ENCODE peak calls at places on chromosomes 3 and 15, in six cellular contexts. U, E, L, P, K and I are unnamed samples.
A peak's percentile ranks its signal among the peaks of the same experiment; 100 is the strongest.

GRCh38 chr15:77001966-77002365 is 7.0 kb downstream of the PSTPIP1 start:
- DNase-seq in P (no peak), U (no peak), L (no peak), E (no peak), K (no peak), I (no peak)

GRCh38 chr15:31457161-31457560 is 130.5 kb downstream of the KLF13 start:
- DNase-seq in E (no peak), K (no peak), P (no peak), L (no peak), U (no peak), I (no peak)

GRCh38 chr3:53730565-53730964 is 115.7 kb downstream of the CHDH start:
- DNase-seq in L (no peak), U (no peak), E (no peak), P (no peak), K (no peak), I (no peak)

GRCh38 chr15:88467073-88467934 is at the start of the genes MRPL46 and MRPS11:
- DNase-seq in L (peak; percentile 85), K (peak; percentile 67), U (peak; percentile 93), P (peak; percentile 71), E (peak; percentile 67), I (peak; percentile 81)

GRCh38 chr3:27559835-27560234 is 75.7 kb upstream of the SLC4A7 start:
- DNase-seq in K (peak; percentile 76), E (no peak), P (no peak), L (no peak), U (no peak), I (no peak)

GRCh38 chr15:90598053-90598577 is 68.4 kb downstream of the CRTC3 start:
- DNase-seq in K (no peak), E (no peak), U (no peak), P (no peak), L (no peak), I (no peak)

GRCh38 chr3:63687569-63688233 is 35.2 kb downstream of the SNTN start:
- DNase-seq in U (no peak), K (no peak), P (no peak), L (no peak), E (no peak), I (no peak)

GRCh38 chr3:189331002-189331418 is 159.2 kb downstream of the TPRG1 start:
- DNase-seq in U (no peak), L (no peak), E (no peak), P (no peak), K (no peak), I (no peak)

GRCh38 chr3:111859974-111860859 is 1.2 kb downstream of the PHLDB2 start:
- DNase-seq in K (peak; percentile 85), L (peak; percentile 18), U (peak; percentile 69), E (no peak), P (peak; percentile 97), I (no peak)

GRCh38 chr15:38068600-38068999 is 134.2 kb downstream of the TMCO5A start:
- DNase-seq in K (no peak), P (no peak), U (no peak), L (no peak), E (no peak), I (no peak)

GRCh38 chr3:143865302-143865701 is 17.0 kb upstream of the SLC9A9 start:
- DNase-seq in E (no peak), K (no peak), P (no peak), L (no peak), U (no peak), I (no peak)

GRCh38 chr3:165696496-165696895 is 140.7 kb downstream of the BCHE start:
- DNase-seq in P (no peak), K (no peak), U (no peak), L (no peak), E (no peak), I (no peak)

GRCh38 chr3:107221856-107222255 is 155.4 kb upstream of the CCDC54 start:
- DNase-seq in U (no peak), L (no peak), E (no peak), P (peak; percentile 64), K (no peak), I (no peak)

GRCh38 chr15:101210466-101210865 is 41.4 kb downstream of the CHSY1 start:
- DNase-seq in E (no peak), K (no peak), U (no peak), L (no peak), P (no peak), I (no peak)

GRCh38 chr3:7710284-7710683 is 791.3 kb upstream of the LMCD1 start:
- DNase-seq in L (no peak), U (no peak), P (no peak), E (no peak), K (no peak), I (no peak)

GRCh38 chr3:82002993-82003642 is 241.7 kb upstream of the GBE1 start:
- DNase-seq in P (no peak), E (no peak), U (no peak), L (no peak), K (no peak), I (no peak)

GRCh38 chr15:38168472-38169057 is 84.1 kb upstream of the SPRED1 start:
- DNase-seq in E (no peak), U (no peak), P (no peak), L (no peak), K (no peak), I (no peak)

GRCh38 chr3:138331143-138331894 is 1.7 kb upstream of the NME9 start:
- DNase-seq in P (no peak), U (no peak), K (no peak), E (no peak), L (no peak), I (no peak)

GRCh38 chr15:100098705-100099104 is 243.1 kb downstream of the ADAMTS17 start:
- DNase-seq in L (no peak), P (peak; percentile 39), E (no peak), U (no peak), K (no peak), I (no peak)

GRCh38 chr3:170848294-170848917 is 21.6 kb downstream of the RPL22L1 start:
- DNase-seq in P (no peak), K (no peak), U (no peak), E (no peak), L (no peak), I (no peak)

GRCh38 chr3:123202451-123202850 is 708 bp downstream of the SEC22A start:
- DNase-seq in U (peak; percentile 22), P (no peak), L (no peak), K (no peak), E (no peak), I (no peak)

GRCh38 chr3:157151627-157152026 is 8.3 kb downstream of the CCNL1 start:
- DNase-seq in K (no peak), U (no peak), E (no peak), P (no peak), L (no peak), I (no peak)

GRCh38 chr3:178525180-178525704 is 11.0 kb upstream of the KCNMB2 start:
- DNase-seq in U (no peak), P (no peak), L (no peak), E (no peak), K (no peak), I (no peak)

GRCh38 chr15:90234519-90234988 is 545 bp downstream of the GDPGP1 start:
- DNase-seq in U (no peak), E (no peak), K (no peak), P (no peak), L (no peak), I (no peak)

GRCh38 chr3:132145833-132146232 is 111.0 kb upstream of the CPNE4 start:
- DNase-seq in K (no peak), U (no peak), L (no peak), P (no peak), E (no peak), I (no peak)

GRCh38 chr3:42689421-42690014 is 4.2 kb downstream of the KLHL40 start:
- DNase-seq in U (no peak), E (no peak), P (no peak), L (no peak), K (no peak), I (no peak)

GRCh38 chr3:175749981-175750380 is 890.8 kb downstream of the NAALADL2 start:
- DNase-seq in P (no peak), E (no peak), K (no peak), L (no peak), U (no peak), I (no peak)

GRCh38 chr3:193959861-193960260 is 176.1 kb upstream of the HES1 start:
- DNase-seq in U (no peak), K (no peak), L (no peak), P (no peak), E (no peak), I (no peak)

GRCh38 chr15:38367476-38367875 is 86.5 kb upstream of the FAM98B start:
- DNase-seq in U (no peak), K (no peak), L (no peak), P (no peak), E (no peak), I (no peak)

GRCh38 chr3:19994796-19995195 is 17.3 kb downstream of the PP2D1 start:
- DNase-seq in L (no peak), K (no peak), U (no peak), P (no peak), E (no peak), I (no peak)